ENCODE peak calls at places on chromosomes 16 and 17, in four cellular contexts. O, B, L and S are unnamed samples.
A peak's percentile ranks its signal among the peaks of the same experiment; 100 is the strongest.

GRCh38 chr17:64037802-64038201 is 17.4 kb upstream of the ICAM2 start:
- DNase-seq in O (no peak), B (no peak), L (no peak), S (no peak)

GRCh38 chr16:2035431-2036199 is 8.9 kb downstream of the NHERF2 start:
- DNase-seq in B (no peak), O (peak; percentile 85), L (peak; percentile 65), S (no peak)

GRCh38 chr17:70355185-70355584 is 185.9 kb downstream of the KCNJ2 start:
- DNase-seq in O (no peak), B (no peak), L (no peak), S (no peak)

GRCh38 chr16:57316390-57317017 is 32.0 kb upstream of the PLLP start:
- DNase-seq in O (no peak), L (peak; percentile 83), B (peak; percentile 61), S (no peak)

GRCh38 chr16:70677499-70678120 is 8.2 kb downstream of the MTSS2 start:
- DNase-seq in L (no peak), O (no peak), B (no peak), S (no peak)

GRCh38 chr17:8176197-8176940 is at the start of gene TMEM107:
- DNase-seq in B (no peak), O (no peak), L (peak; percentile 62), S (peak; percentile 83)

GRCh38 chr17:437545-437944 is 84.9 kb upstream of the RPH3AL start:
- DNase-seq in B (no peak), L (no peak), O (no peak), S (no peak)

GRCh38 chr17:33521784-33522183 is 228.7 kb upstream of the ASIC2 start:
- DNase-seq in L (no peak), O (no peak), B (no peak), S (no peak)

GRCh38 chr17:1787301-1787902 is 25.5 kb downstream of the SERPINF1 start:
- DNase-seq in B (peak; percentile 83), O (peak; percentile 56), L (peak; percentile 80), S (no peak)

GRCh38 chr16:50684823-50685455 is 3.8 kb upstream of the SNX20 start:
- DNase-seq in B (no peak), O (no peak), L (no peak), S (no peak)

GRCh38 chr17:13792314-13792713 is 190.6 kb upstream of the HS3ST3A1 start:
- DNase-seq in L (peak; percentile 14), B (no peak), O (no peak), S (no peak)

GRCh38 chr17:81398170-81398854 is 3.1 kb downstream of the BAHCC1 start:
- DNase-seq in B (no peak), O (no peak), L (no peak), S (no peak)

GRCh38 chr17:76683011-76683755 is 27.6 kb downstream of the MXRA7 start:
- DNase-seq in O (no peak), B (no peak), L (no peak), S (no peak)

GRCh38 chr17:44932526-44933097 is 15.0 kb downstream of the KIF18B start:
- DNase-seq in O (no peak), L (no peak), B (no peak), S (no peak)

GRCh38 chr17:265726-266125 is 84.3 kb upstream of the DOC2B start:
- DNase-seq in L (no peak), B (no peak), O (no peak), S (no peak)

GRCh38 chr17:42184717-42185496 is at the start of gene HCRT:
- DNase-seq in B (no peak), L (no peak), O (no peak), S (no peak)

GRCh38 chr17:44587339-44587738 is 30.1 kb downstream of the FZD2 start:
- DNase-seq in L (peak; percentile 48), O (no peak), B (peak; percentile 95), S (no peak)

GRCh38 chr17:4852504-4853075 is 19.4 kb downstream of the MINK1 start:
- DNase-seq in B (no peak), L (no peak), O (no peak), S (no peak)